ENCODE peak calls at places on chromosomes 1 and 21, in ten cellular contexts. One of them, this sample, is unnamed. For H3K4me1, the result is how much of the 10 kb centered on the place peaks cover.

GRCh38 chr1:198935371-198935921 is 296.6 kb downstream of the PTPRC start:
- DNase-seq in A549: peak
- DNase-seq in HCT116: peak
- DNase-seq in prostate gland: peak
- DNase-seq in ovary: peak
- DNase-seq in stomach: peak
- DNase-seq in heart left ventricle: peak
- DNase-seq in thyroid gland: peak
- DNase-seq in body of pancreas: peak
- DNase-seq in IMR-90: peak
- DNase-seq in this sample: peak

GRCh38 chr1:22533244-22533643 is 30.0 kb upstream of the EPHA8 start:
- DNase-seq in A549: no peak
- DNase-seq in HCT116: no peak
- DNase-seq in prostate gland: no peak
- DNase-seq in ovary: no peak
- DNase-seq in stomach: no peak
- DNase-seq in heart left ventricle: peak
- DNase-seq in thyroid gland: no peak
- DNase-seq in body of pancreas: peak
- DNase-seq in IMR-90: no peak
- DNase-seq in this sample: no peak

GRCh38 chr21:45970674-45971486 is 10.7 kb upstream of the COL6A1 start:
- DNase-seq in A549: peak
- DNase-seq in HCT116: no peak
- DNase-seq in prostate gland: no peak
- DNase-seq in ovary: peak
- DNase-seq in stomach: no peak
- DNase-seq in heart left ventricle: peak
- DNase-seq in thyroid gland: peak
- DNase-seq in body of pancreas: peak
- DNase-seq in IMR-90: peak
- DNase-seq in this sample: peak

GRCh38 chr1:11180342-11180744 is 8.8 kb upstream of the ANGPTL7 start:
- DNase-seq in A549: no peak
- DNase-seq in HCT116: no peak
- DNase-seq in prostate gland: no peak
- DNase-seq in ovary: no peak
- DNase-seq in stomach: no peak
- DNase-seq in heart left ventricle: no peak
- DNase-seq in thyroid gland: no peak
- DNase-seq in body of pancreas: no peak
- DNase-seq in IMR-90: peak
- DNase-seq in this sample: no peak

GRCh38 chr1:94125551-94126514 is 4.9 kb upstream of the ABCA4 start:
- DNase-seq in A549: peak
- DNase-seq in HCT116: no peak
- DNase-seq in prostate gland: no peak
- DNase-seq in ovary: no peak
- DNase-seq in stomach: no peak
- DNase-seq in heart left ventricle: no peak
- DNase-seq in thyroid gland: no peak
- DNase-seq in body of pancreas: no peak
- DNase-seq in IMR-90: no peak
- DNase-seq in this sample: no peak

GRCh38 chr1:93591833-93592635 is 89.6 kb downstream of the BCAR3 start:
- DNase-seq in A549: peak
- DNase-seq in HCT116: no peak
- DNase-seq in prostate gland: peak
- DNase-seq in ovary: no peak
- DNase-seq in stomach: peak
- DNase-seq in heart left ventricle: no peak
- DNase-seq in thyroid gland: peak
- DNase-seq in body of pancreas: peak
- DNase-seq in IMR-90: no peak
- DNase-seq in this sample: no peak

GRCh38 chr1:79531790-79532189 is 525.3 kb upstream of the ADGRL4 start:
- DNase-seq in A549: no peak
- DNase-seq in HCT116: no peak
- DNase-seq in prostate gland: no peak
- DNase-seq in ovary: no peak
- DNase-seq in stomach: no peak
- DNase-seq in heart left ventricle: no peak
- DNase-seq in thyroid gland: no peak
- DNase-seq in body of pancreas: no peak
- DNase-seq in IMR-90: no peak
- DNase-seq in this sample: no peak

GRCh38 chr1:154557939-154558609 is 388 bp downstream of the UBE2Q1 start:
- DNase-seq in A549: no peak
- DNase-seq in HCT116: no peak
- DNase-seq in prostate gland: peak
- DNase-seq in ovary: peak
- DNase-seq in stomach: peak
- DNase-seq in heart left ventricle: peak
- DNase-seq in thyroid gland: peak
- DNase-seq in body of pancreas: peak
- DNase-seq in IMR-90: peak
- DNase-seq in this sample: peak

GRCh38 chr1:101137144-101138126 is 99.4 kb upstream of the S1PR1 start:
- DNase-seq in A549: no peak
- DNase-seq in HCT116: no peak
- DNase-seq in prostate gland: no peak
- DNase-seq in ovary: no peak
- DNase-seq in stomach: no peak
- DNase-seq in heart left ventricle: no peak
- DNase-seq in thyroid gland: no peak
- DNase-seq in body of pancreas: no peak
- DNase-seq in IMR-90: peak
- DNase-seq in this sample: no peak

GRCh38 chr1:245558069-245558468 is 403.3 kb downstream of the KIF26B start:
- DNase-seq in A549: no peak
- DNase-seq in HCT116: no peak
- DNase-seq in prostate gland: no peak
- DNase-seq in ovary: no peak
- DNase-seq in stomach: no peak
- DNase-seq in heart left ventricle: no peak
- DNase-seq in thyroid gland: no peak
- DNase-seq in body of pancreas: no peak
- DNase-seq in IMR-90: no peak
- DNase-seq in this sample: no peak

GRCh38 chr1:205484985-205485967 is 19.2 kb upstream of the CDK18 start:
- DNase-seq in A549: peak
- DNase-seq in HCT116: peak
- DNase-seq in prostate gland: peak
- DNase-seq in ovary: peak
- DNase-seq in stomach: peak
- DNase-seq in heart left ventricle: peak
- DNase-seq in thyroid gland: peak
- DNase-seq in body of pancreas: peak
- DNase-seq in IMR-90: peak
- DNase-seq in this sample: peak

DNA sequence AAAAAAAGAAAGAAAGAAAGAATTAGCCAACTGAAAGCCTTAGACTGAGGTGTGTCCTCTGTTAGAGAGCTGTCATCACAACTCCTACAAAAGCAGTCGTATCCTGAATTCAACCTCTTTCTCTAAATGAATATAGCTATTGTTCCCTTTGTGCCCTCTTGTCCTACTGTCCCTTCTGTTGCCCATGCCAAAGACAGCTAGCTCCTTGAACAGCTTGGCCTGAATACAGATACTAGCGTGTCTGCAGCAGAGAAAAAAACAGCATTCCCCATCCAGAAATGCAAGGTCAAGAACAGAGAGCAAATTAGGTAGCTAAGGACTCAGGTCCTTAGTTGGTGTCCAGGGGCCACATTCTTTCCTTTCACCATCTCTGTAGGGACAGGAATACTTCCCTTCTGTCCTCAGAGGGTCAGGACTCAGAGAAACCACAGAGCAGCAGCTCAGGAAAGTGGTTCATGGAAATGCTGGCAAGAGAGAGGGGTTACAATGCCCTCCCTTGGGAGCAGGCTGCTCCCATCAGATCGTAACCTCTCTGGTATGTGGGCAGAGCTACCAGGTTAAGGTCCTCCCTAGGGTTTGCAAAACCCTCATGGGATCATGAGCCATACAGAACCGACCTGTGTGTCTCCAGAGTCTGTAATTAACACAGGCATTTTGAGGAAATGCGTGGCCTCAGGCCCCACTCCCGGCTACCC is 1.8 kb upstream of the ZBTB48 start:
- DNase-seq in A549: no peak
- DNase-seq in HCT116: no peak
- DNase-seq in prostate gland: no peak
- DNase-seq in ovary: no peak
- DNase-seq in stomach: no peak
- DNase-seq in heart left ventricle: no peak
- DNase-seq in thyroid gland: no peak
- DNase-seq in body of pancreas: no peak
- DNase-seq in IMR-90: no peak
- DNase-seq in this sample: no peak
- H3K27ac ChIP-seq in A549: no peak
- H3K27ac ChIP-seq in HCT116: no peak
- H3K27ac ChIP-seq in prostate gland: no peak
- H3K27ac ChIP-seq in ovary: no peak
- H3K27ac ChIP-seq in stomach: no peak
- H3K27ac ChIP-seq in heart left ventricle: peak
- H3K27ac ChIP-seq in thyroid gland: no peak
- H3K27ac ChIP-seq in body of pancreas: no peak
- H3K27ac ChIP-seq in IMR-90: no peak
- H3K27ac ChIP-seq in this sample: peak

DNA sequence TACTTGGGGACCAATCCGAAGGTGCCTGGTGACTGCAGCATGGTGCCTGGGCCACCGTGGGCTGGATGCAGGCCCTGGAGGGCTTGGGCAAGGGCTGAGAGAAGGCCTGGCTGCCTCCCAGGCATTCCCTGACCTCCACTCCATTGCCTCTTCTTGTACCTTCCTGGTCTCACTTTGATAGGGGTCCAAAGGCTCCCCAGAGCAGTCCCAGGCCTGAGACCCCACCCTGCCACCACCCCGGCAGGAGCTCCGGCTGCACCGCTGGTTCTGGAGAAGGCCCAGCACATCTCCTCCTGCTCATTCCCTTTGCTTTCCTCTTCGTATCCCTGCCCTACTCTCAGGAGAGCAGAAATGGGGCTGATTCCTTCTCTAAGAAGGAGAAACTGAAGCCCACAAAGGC is 133.3 kb upstream of the IPO9 start:
- DNase-seq in A549: no peak
- DNase-seq in HCT116: no peak
- DNase-seq in prostate gland: no peak
- DNase-seq in ovary: no peak
- DNase-seq in stomach: no peak
- DNase-seq in heart left ventricle: no peak
- DNase-seq in thyroid gland: no peak
- DNase-seq in body of pancreas: no peak
- DNase-seq in IMR-90: no peak
- DNase-seq in this sample: no peak
- H3K4me1 ChIP-seq in A549: under half
- H3K4me1 ChIP-seq in HCT116: under half
- H3K4me1 ChIP-seq in prostate gland: under half
- H3K4me1 ChIP-seq in ovary: under half
- H3K4me1 ChIP-seq in stomach: under half
- H3K4me1 ChIP-seq in heart left ventricle: under half
- H3K4me1 ChIP-seq in thyroid gland: half or more
- H3K4me1 ChIP-seq in body of pancreas: under half
- H3K4me1 ChIP-seq in IMR-90: under half
- H3K4me1 ChIP-seq in this sample: under half

GRCh38 chr21:33641339-33642026 is at the start of gene CRYZL1:
- DNase-seq in A549: peak
- DNase-seq in HCT116: peak
- DNase-seq in prostate gland: peak
- DNase-seq in ovary: peak
- DNase-seq in stomach: peak
- DNase-seq in heart left ventricle: peak
- DNase-seq in thyroid gland: peak
- DNase-seq in body of pancreas: peak
- DNase-seq in IMR-90: peak
- DNase-seq in this sample: peak
- TF ChIP-seq POLR2A in A549: peak
- TF ChIP-seq POLR2A in HCT116: peak
- TF ChIP-seq POLR2A in prostate gland: peak
- TF ChIP-seq POLR2A in ovary: peak
- TF ChIP-seq POLR2A in stomach: peak
- TF ChIP-seq POLR2A in heart left ventricle: no peak
- TF ChIP-seq POLR2A in thyroid gland: peak
- TF ChIP-seq POLR2A in body of pancreas: peak
- TF ChIP-seq POLR2A in IMR-90: peak
- TF ChIP-seq POLR2A in this sample: peak

DNA sequence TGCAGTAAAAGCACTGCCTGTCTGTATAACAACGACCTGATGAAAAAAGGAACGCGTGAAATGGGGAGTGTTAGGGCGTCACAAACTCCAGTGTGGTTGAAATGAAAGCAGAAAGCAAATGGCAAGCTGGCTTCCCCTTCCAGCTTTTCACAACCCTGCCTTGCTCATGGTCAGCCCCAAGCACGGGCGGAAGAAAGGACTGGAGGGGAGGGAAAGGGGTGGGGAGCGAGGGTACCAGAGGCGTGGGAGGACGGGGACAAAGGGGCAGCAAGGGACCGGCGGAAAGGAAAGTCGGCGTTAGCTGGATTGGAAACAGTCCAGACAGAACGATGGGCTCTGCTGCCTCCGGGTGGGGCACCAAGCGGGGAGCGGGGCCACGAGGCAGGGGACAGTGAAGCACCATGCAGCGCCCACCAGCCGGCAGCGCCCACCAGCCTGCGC is 9.6 kb downstream of the VPS26C start:
- DNase-seq in A549: peak
- DNase-seq in HCT116: no peak
- DNase-seq in prostate gland: peak
- DNase-seq in ovary: no peak
- DNase-seq in stomach: no peak
- DNase-seq in heart left ventricle: no peak
- DNase-seq in thyroid gland: peak
- DNase-seq in body of pancreas: peak
- DNase-seq in IMR-90: peak
- DNase-seq in this sample: no peak
- H3K27ac ChIP-seq in A549: peak
- H3K27ac ChIP-seq in HCT116: no peak
- H3K27ac ChIP-seq in prostate gland: peak
- H3K27ac ChIP-seq in ovary: peak
- H3K27ac ChIP-seq in stomach: peak
- H3K27ac ChIP-seq in heart left ventricle: peak
- H3K27ac ChIP-seq in thyroid gland: peak
- H3K27ac ChIP-seq in body of pancreas: peak
- H3K27ac ChIP-seq in IMR-90: peak
- H3K27ac ChIP-seq in this sample: peak

DNA sequence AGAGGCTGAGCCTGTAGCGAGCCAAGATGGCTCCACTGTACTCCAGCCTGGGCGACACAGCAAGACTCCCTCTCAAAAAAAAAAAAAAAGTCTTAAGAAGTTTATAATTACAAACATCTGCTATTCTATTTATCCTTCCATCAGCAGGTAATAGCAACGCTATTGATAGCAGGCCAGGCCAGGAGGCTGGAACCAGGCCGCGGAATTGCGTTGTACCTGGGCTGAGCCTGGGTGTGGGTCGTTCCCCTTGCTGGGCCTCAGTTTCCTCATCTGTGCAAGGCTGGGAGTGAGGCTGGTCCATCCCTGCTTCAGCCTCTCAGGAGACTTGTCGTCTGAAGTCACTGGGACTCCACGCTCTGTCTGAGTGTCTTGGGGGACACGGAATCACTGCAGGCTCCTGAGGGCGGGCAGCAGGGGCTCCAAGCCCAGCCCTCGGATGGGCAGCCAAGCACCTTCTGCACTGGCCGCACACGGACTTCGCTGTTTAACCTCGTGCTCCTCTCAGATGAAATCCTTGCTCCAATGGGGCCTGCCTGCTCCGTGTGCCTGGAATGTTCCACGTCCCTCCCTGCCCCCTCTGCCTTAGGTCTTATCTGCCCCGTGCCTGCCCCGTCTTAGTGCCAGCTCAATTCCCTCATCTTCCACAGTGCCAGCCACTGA is 103.9 kb upstream of the C1orf174 start:
- DNase-seq in A549: no peak
- DNase-seq in HCT116: no peak
- DNase-seq in prostate gland: no peak
- DNase-seq in ovary: no peak
- DNase-seq in stomach: no peak
- DNase-seq in heart left ventricle: no peak
- DNase-seq in thyroid gland: no peak
- DNase-seq in body of pancreas: no peak
- DNase-seq in IMR-90: no peak
- DNase-seq in this sample: peak
- H3K4me1 ChIP-seq in A549: under half
- H3K4me1 ChIP-seq in HCT116: under half
- H3K4me1 ChIP-seq in prostate gland: under half
- H3K4me1 ChIP-seq in ovary: under half
- H3K4me1 ChIP-seq in stomach: under half
- H3K4me1 ChIP-seq in heart left ventricle: under half
- H3K4me1 ChIP-seq in thyroid gland: under half
- H3K4me1 ChIP-seq in body of pancreas: under half
- H3K4me1 ChIP-seq in IMR-90: under half
- H3K4me1 ChIP-seq in this sample: under half

This sample was measured in breast epithelium.